ENCODE peak calls at places on chromosome 7, in five cellular contexts. W is H1, Y is K562, Z is HepG2, B is GM12878. T is an unnamed sample.
A peak's percentile ranks its signal among the peaks of the same experiment; 100 is the strongest.

GRCh38 chr7:36620166-36620708 is 104.1 kb downstream of the AOAH start:
- DNase-seq in W (no peak), B (no peak), Z (no peak), Y (no peak), T (no peak)

GRCh38 chr7:8217200-8218068 is 44.5 kb downstream of the ICA1 start:
- DNase-seq in Y (peak; percentile 38), Z (peak; percentile 51), B (peak; percentile 43), W (no peak), T (peak; percentile 54)

GRCh38 chr7:74572301-74573090 is 85.0 kb upstream of the GTF2I start:
- DNase-seq in Z (no peak), B (no peak), W (no peak), Y (no peak), T (no peak)

GRCh38 chr7:4837814-4838625 is 23.8 kb downstream of the PAPOLB start:
- DNase-seq in Z (no peak), W (peak; percentile 50), Y (no peak), B (no peak), T (no peak)

GRCh38 chr7:63925626-63926460 is 72.8 kb upstream of the ZNF722 start:
- DNase-seq in B (no peak), Y (peak; percentile 44), Z (no peak), W (no peak), T (no peak)

GRCh38 chr7:76346097-76346496 is 12.7 kb downstream of the YWHAG start:
- DNase-seq in B (no peak), W (no peak), Y (no peak), Z (no peak), T (no peak)

GRCh38 chr7:1562611-1563051 is 6.6 kb upstream of the TMEM184A start:
- DNase-seq in W (no peak), B (no peak), Z (no peak), Y (no peak), T (no peak)

GRCh38 chr7:132709971-132710567 is 133.8 kb upstream of the PLXNA4 start:
- DNase-seq in W (peak; percentile 63), Z (peak; percentile 10), B (no peak), Y (peak; percentile 38), T (peak; percentile 24)

GRCh38 chr7:149787428-149788299 is 14.3 kb upstream of the ZNF467 start:
- DNase-seq in Z (no peak), Y (peak; percentile 88), B (no peak), W (peak; percentile 72), T (no peak)

GRCh38 chr7:55066479-55066878 is 47.7 kb downstream of the EGFR start:
- DNase-seq in W (no peak), B (no peak), Z (peak; percentile 50), Y (no peak), T (no peak)

GRCh38 chr7:117489911-117490310 is 10.1 kb downstream of the CFTR start:
- DNase-seq in B (no peak), W (no peak), Z (peak; percentile 52), Y (no peak), T (no peak)

GRCh38 chr7:147535619-147536200 is 1054.9 kb upstream of the C7orf33 start:
- DNase-seq in Z (no peak), B (no peak), W (no peak), Y (no peak), T (no peak)

GRCh38 chr7:45221896-45222604 is 64.5 kb downstream of the RAMP3 start:
- DNase-seq in Z (no peak), Y (no peak), W (no peak), B (no peak), T (no peak)

GRCh38 chr7:115995701-115996100 is 34.9 kb downstream of the TFEC start:
- DNase-seq in Y (no peak), Z (no peak), W (no peak), B (no peak), T (no peak)

GRCh38 chr7:54349259-54349658 is 192.9 kb upstream of the VSTM2A start:
- DNase-seq in B (no peak), W (no peak), Y (no peak), Z (no peak), T (no peak)

GRCh38 chr7:83058667-83059066 is 104.0 kb downstream of the PCLO start:
- DNase-seq in Y (no peak), Z (no peak), B (no peak), W (no peak), T (no peak)

GRCh38 chr7:141744131-141744530 is 6.0 kb downstream of the SSBP1 start:
- DNase-seq in Z (no peak), B (no peak), Y (no peak), W (no peak), T (no peak)

GRCh38 chr7:34761627-34762026 is 103.6 kb downstream of the NPSR1 start:
- DNase-seq in B (no peak), W (no peak), Y (no peak), Z (no peak), T (no peak)

GRCh38 chr7:44217852-44218402 is 17.1 kb downstream of the YKT6 start:
- DNase-seq in B (no peak), Z (no peak), W (no peak), Y (no peak), T (no peak)

GRCh38 chr7:133186060-133186459 is 66.8 kb upstream of the EXOC4 start:
- DNase-seq in Y (no peak), W (no peak), Z (no peak), B (no peak), T (no peak)

GRCh38 chr7:110569486-110569885 is 521.4 kb upstream of the LRRN3 start:
- DNase-seq in Y (no peak), B (no peak), Z (no peak), W (no peak), T (no peak)

GRCh38 chr7:100892364-100893317 is 3.0 kb downstream of the ACHE start:
- DNase-seq in Z (no peak), B (no peak), Y (no peak), W (no peak), T (no peak)

GRCh38 chr7:100894860-100895700 is 608 bp downstream of the ACHE start:
- DNase-seq in W (peak; percentile 100), Z (no peak), B (no peak), Y (peak; percentile 74), T (no peak)

GRCh38 chr7:100891555-100891954 is 2.0 kb upstream of the UFSP1 start:
- DNase-seq in Z (no peak), Y (no peak), W (no peak), B (no peak), T (no peak)

GRCh38 chr7:100893910-100894763 is 1.6 kb downstream of the ACHE start:
- DNase-seq in B (no peak), Z (no peak), W (no peak), Y (peak; percentile 30), T (no peak)

DNA sequence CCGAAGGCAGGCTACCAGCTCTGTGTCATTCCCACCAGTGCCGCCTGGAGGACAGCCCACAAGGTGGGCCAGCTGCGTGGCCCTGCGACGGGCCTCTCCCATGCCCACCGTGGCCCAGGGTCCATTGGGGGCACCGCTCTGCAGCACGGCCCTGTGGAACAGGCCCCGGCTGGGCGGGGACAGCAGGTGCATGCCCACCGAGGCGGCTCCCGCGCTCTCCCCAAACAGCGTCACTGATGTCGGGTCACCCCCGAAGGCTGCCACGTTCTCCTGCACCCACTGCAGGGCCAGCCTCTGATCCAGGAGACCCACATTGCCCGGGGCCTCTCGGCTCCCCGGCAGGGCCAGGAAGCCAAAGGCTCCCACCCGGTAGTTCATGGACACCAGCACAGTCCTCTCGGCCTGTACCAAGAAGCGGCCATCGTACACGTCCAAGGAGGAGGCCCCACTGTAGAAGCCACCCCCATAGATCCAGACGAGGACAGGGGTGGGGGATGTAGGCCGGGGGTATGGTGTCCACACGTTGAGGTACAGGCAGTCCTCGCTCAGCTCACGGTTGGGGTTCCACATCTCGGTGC is 2.3 kb downstream of the ACHE start:
- DNase-seq in W (no peak), Z (no peak), Y (no peak), B (no peak), T (no peak)
- TF ChIP-seq ATF3 in W (no peak), Z (no peak), Y (no peak), B (no peak), T (no peak)

GRCh38 chr7:2717293-2717904 is 29.4 kb downstream of the AMZ1 start:
- DNase-seq in Z (no peak), Y (peak; percentile 88), B (no peak), W (no peak), T (no peak)
- TF ChIP-seq YY1 in Z (no peak), Y (peak; percentile 6), B (no peak), W (no peak), T (no peak)

GRCh38 chr7:135977020-135977741 is at the start of gene MTPN:
- DNase-seq in B (peak; percentile 90), Y (peak; percentile 99), W (peak; percentile 97), Z (peak; percentile 96), T (peak; percentile 94)
- TF ChIP-seq POLR2AphosphoS5 in B (peak; percentile 25), Y (peak; percentile 67), W (no peak), Z (peak; percentile 77), T (peak; percentile 74)

GRCh38 chr7:497946-498655 is 21.5 kb downstream of the PDGFA start:
- DNase-seq in W (no peak), Y (no peak), B (no peak), Z (no peak), T (no peak)
- TF ChIP-seq ATF3 in W (no peak), Y (no peak), B (no peak), Z (no peak), T (no peak)

GRCh38 chr7:134444198-134444960 is 14.5 kb downstream of the AKR1B1 start:
- DNase-seq in W (no peak), Z (no peak), B (no peak), Y (no peak), T (no peak)
- TF ChIP-seq YY1 in W (no peak), Z (no peak), B (no peak), Y (no peak), T (no peak)

GRCh38 chr7:138513344-138513871 is 53.3 kb downstream of the TRIM24 start:
- DNase-seq in W (no peak), Z (no peak), B (no peak), Y (no peak), T (no peak)

GRCh38 chr7:138512092-138512858 is 52.2 kb downstream of the TRIM24 start:
- DNase-seq in W (no peak), Y (no peak), B (no peak), Z (no peak), T (no peak)

GRCh38 chr7:138512885-138513284 is 52.8 kb downstream of the TRIM24 start:
- DNase-seq in Y (no peak), B (no peak), W (no peak), Z (no peak), T (no peak)

GRCh38 chr7:138506764-138507163 is 46.7 kb downstream of the TRIM24 start:
- DNase-seq in Z (no peak), W (no peak), B (no peak), Y (no peak), T (no peak)

GRCh38 chr7:138510003-138510402 is 49.9 kb downstream of the TRIM24 start:
- DNase-seq in B (no peak), W (no peak), Y (no peak), Z (no peak), T (no peak)
- TF ChIP-seq POLR2AphosphoS5 in B (no peak), W (no peak), Y (no peak), Z (no peak), T (no peak)